ENCODE peak calls at places on chromosomes 4 and X, in eight cellular contexts. S, N, G, X, H, A, U and J are unnamed samples.

GRCh38 chr4:123350191-123350544 is 46.4 kb upstream of the SPRY1 start:
- DNase-seq in S (peak), N (no peak), G (no peak), X (peak), H (peak), A (no peak), U (no peak), J (no peak)

GRCh38 chrX:11629593-11630211 is 36.0 kb downstream of the ARHGAP6 start:
- DNase-seq in S (no peak), N (peak), G (no peak), X (no peak), H (no peak), A (no peak), U (no peak), J (no peak)

GRCh38 chr4:22389240-22389871 is 126.5 kb downstream of the ADGRA3 start:
- DNase-seq in S (peak), N (peak), G (peak), X (peak), H (peak), A (peak), U (no peak), J (no peak)

GRCh38 chr4:55336138-55337034 is 9.7 kb upstream of the SRD5A3 start:
- DNase-seq in S (no peak), N (no peak), G (no peak), X (no peak), H (no peak), A (no peak), U (peak), J (no peak)

GRCh38 chr4:85756938-85757337 is 282.0 kb downstream of the ARHGAP24 start:
- DNase-seq in S (peak), N (peak), G (peak), X (peak), H (peak), A (peak), U (no peak), J (no peak)

GRCh38 chrX:18098704-18099103 is 122.0 kb downstream of the BEND2 start:
- DNase-seq in S (peak), N (no peak), G (no peak), X (no peak), H (no peak), A (no peak), U (no peak), J (no peak)

GRCh38 chrX:54798137-54798536 is at the start of gene ITIH6:
- DNase-seq in S (no peak), N (no peak), G (no peak), X (no peak), H (no peak), A (no peak), U (no peak), J (no peak)

GRCh38 chrX:15059488-15059887 is 186.3 kb downstream of the MOSPD2 start:
- DNase-seq in S (no peak), N (peak), G (no peak), X (no peak), H (no peak), A (no peak), U (no peak), J (no peak)

GRCh38 chr4:90030953-90031352 is 96.2 kb upstream of the CCSER1 start:
- DNase-seq in S (peak), N (no peak), G (no peak), X (no peak), H (no peak), A (peak), U (no peak), J (no peak)

GRCh38 chrX:39499996-39500395 is 597.8 kb downstream of the BCOR start:
- DNase-seq in S (no peak), N (peak), G (no peak), X (no peak), H (no peak), A (no peak), U (no peak), J (no peak)

GRCh38 chr4:123114084-123114914 is 191.9 kb upstream of the NUDT6 start:
- DNase-seq in S (no peak), N (no peak), G (no peak), X (no peak), H (no peak), A (no peak), U (no peak), J (no peak)

GRCh38 chr4:18850763-18851331 is 829.3 kb upstream of the LCORL start:
- DNase-seq in S (no peak), N (no peak), G (no peak), X (no peak), H (no peak), A (no peak), U (no peak), J (no peak)

GRCh38 chr4:79258614-79259176 is 67.2 kb downstream of the NAA11 start:
- DNase-seq in S (no peak), N (no peak), G (no peak), X (no peak), H (no peak), A (no peak), U (no peak), J (no peak)

GRCh38 chr4:24102621-24103020 is 212.8 kb upstream of the PPARGC1A start:
- DNase-seq in S (no peak), N (no peak), G (no peak), X (no peak), H (no peak), A (no peak), U (no peak), J (no peak)

GRCh38 chr4:128525387-128525786 is 237.8 kb upstream of the PGRMC2 start:
- DNase-seq in S (no peak), N (peak), G (peak), X (no peak), H (no peak), A (no peak), U (no peak), J (no peak)

GRCh38 chr4:6221296-6221850 is 21.0 kb upstream of the JAKMIP1 start:
- DNase-seq in S (no peak), N (no peak), G (no peak), X (no peak), H (no peak), A (no peak), U (no peak), J (no peak)

GRCh38 chr4:94126669-94127068 is 81.0 kb upstream of the SMARCAD1 start:
- DNase-seq in S (no peak), N (no peak), G (no peak), X (no peak), H (no peak), A (no peak), U (no peak), J (no peak)

GRCh38 chr4:44256414-44256813 is 192.2 kb downstream of the KCTD8 start:
- DNase-seq in S (no peak), N (no peak), G (no peak), X (no peak), H (no peak), A (peak), U (no peak), J (no peak)

GRCh38 chr4:102717448-102718092 is 43.2 kb downstream of the MANBA start:
- DNase-seq in S (no peak), N (no peak), G (no peak), X (no peak), H (no peak), A (no peak), U (peak), J (no peak)

GRCh38 chr4:163866728-163867313 is 372.3 kb downstream of the TMA16 start:
- DNase-seq in S (no peak), N (no peak), G (peak), X (no peak), H (no peak), A (no peak), U (no peak), J (no peak)

GRCh38 chr4:72714482-72715279 is 145.7 kb upstream of the ADAMTS3 start:
- DNase-seq in S (no peak), N (no peak), G (no peak), X (no peak), H (no peak), A (no peak), U (no peak), J (no peak)

GRCh38 chrX:10636337-10636736 is 16.0 kb upstream of the MID1 start:
- DNase-seq in S (peak), N (peak), G (peak), X (peak), H (no peak), A (peak), U (peak), J (no peak)

GRCh38 chr4:74503580-74503979 is 58.6 kb downstream of the AREG start:
- DNase-seq in S (no peak), N (peak), G (no peak), X (no peak), H (no peak), A (no peak), U (no peak), J (no peak)

GRCh38 chr4:72449705-72450104 is 119.3 kb downstream of the ADAMTS3 start:
- DNase-seq in S (no peak), N (peak), G (no peak), X (no peak), H (no peak), A (no peak), U (no peak), J (no peak)

GRCh38 chrX:13119386-13119785 is 75.0 kb upstream of the FAM9C start:
- DNase-seq in S (no peak), N (peak), G (no peak), X (no peak), H (no peak), A (peak), U (no peak), J (no peak)

GRCh38 chr4:169439244-169439643 is 168.5 kb upstream of the SH3RF1 start:
- DNase-seq in S (no peak), N (peak), G (no peak), X (no peak), H (no peak), A (no peak), U (no peak), J (no peak)

GRCh38 chr4:145230726-145231125 is 50.3 kb upstream of the OTUD4 start:
- DNase-seq in S (no peak), N (peak), G (no peak), X (no peak), H (no peak), A (no peak), U (no peak), J (no peak)

GRCh38 chrX:9873952-9874351 is 87.7 kb downstream of the SHROOM2 start:
- DNase-seq in S (peak), N (no peak), G (peak), X (no peak), H (peak), A (peak), U (peak), J (no peak)

GRCh38 chr4:158523990-158524545 is 2.4 kb downstream of the RXFP1 start:
- DNase-seq in S (no peak), N (no peak), G (no peak), X (no peak), H (no peak), A (no peak), U (no peak), J (no peak)

GRCh38 chr4:103118171-103118570 is 18.5 kb upstream of the BDH2 start:
- DNase-seq in S (no peak), N (peak), G (no peak), X (no peak), H (no peak), A (no peak), U (no peak), J (no peak)

GRCh38 chrX:104118765-104119164 is 6.4 kb downstream of the ZCCHC18 start:
- DNase-seq in S (no peak), N (no peak), G (no peak), X (no peak), H (no peak), A (no peak), U (no peak), J (no peak)

GRCh38 chr4:110005461-110006056 is 92.9 kb downstream of the EGF start:
- DNase-seq in S (no peak), N (peak), G (peak), X (no peak), H (peak), A (no peak), U (no peak), J (no peak)

GRCh38 chrX:120839506-120839905 is 36.2 kb downstream of the CT47B1 start:
- DNase-seq in S (no peak), N (peak), G (peak), X (no peak), H (no peak), A (no peak), U (no peak), J (no peak)

GRCh38 chr4:82782626-82783025 is 16.0 kb downstream of the SCD5 start:
- DNase-seq in S (no peak), N (no peak), G (no peak), X (peak), H (no peak), A (no peak), U (no peak), J (no peak)

GRCh38 chr4:48271626-48272025 is 2.0 kb upstream of the TEC start:
- DNase-seq in S (no peak), N (no peak), G (no peak), X (no peak), H (no peak), A (no peak), U (no peak), J (no peak)

GRCh38 chr4:172652369-172652768 is 516.2 kb upstream of the GALNT7 start:
- DNase-seq in S (no peak), N (no peak), G (no peak), X (no peak), H (no peak), A (no peak), U (no peak), J (no peak)
- TF ChIP-seq CTCF in S (no peak), N (no peak), G (no peak), X (no peak), H (no peak), A (no peak), U (no peak), J (no peak)

GRCh38 chr4:155883895-155884294 is 17.8 kb upstream of the ASIC5 start:
- DNase-seq in S (no peak), N (no peak), G (no peak), X (no peak), H (no peak), A (no peak), U (no peak), J (no peak)

GRCh38 chr4:155881555-155881954 is 15.5 kb upstream of the ASIC5 start:
- DNase-seq in S (no peak), N (no peak), G (no peak), X (peak), H (no peak), A (no peak), U (no peak), J (no peak)

GRCh38 chr4:155888171-155888570 is 15.3 kb upstream of the TDO2 start:
- DNase-seq in S (no peak), N (no peak), G (no peak), X (no peak), H (no peak), A (no peak), U (no peak), J (no peak)

GRCh38 chr4:155889036-155889793 is 14.3 kb upstream of the TDO2 start:
- DNase-seq in S (no peak), N (peak), G (peak), X (peak), H (no peak), A (no peak), U (no peak), J (no peak)

GRCh38 chr4:155885666-155886065 is 17.8 kb upstream of the TDO2 start:
- DNase-seq in S (no peak), N (no peak), G (no peak), X (no peak), H (no peak), A (no peak), U (no peak), J (no peak)
- TF ChIP-seq CTCF in S (no peak), N (no peak), G (no peak), X (no peak), H (no peak), A (no peak), U (no peak), J (no peak)

GRCh38 chr4:98481167-98481566 is 177.2 kb downstream of the TSPAN5 start:
- DNase-seq in S (no peak), N (no peak), G (no peak), X (peak), H (no peak), A (no peak), U (no peak), J (no peak)

GRCh38 chr4:98482847-98483806 is 175.3 kb downstream of the TSPAN5 start:
- DNase-seq in S (no peak), N (peak), G (no peak), X (no peak), H (no peak), A (no peak), U (no peak), J (no peak)

GRCh38 chr4:98484031-98484430 is 174.4 kb downstream of the TSPAN5 start:
- DNase-seq in S (no peak), N (no peak), G (no peak), X (no peak), H (no peak), A (no peak), U (no peak), J (no peak)

GRCh38 chr4:98482503-98482846 is 175.9 kb downstream of the TSPAN5 start:
- DNase-seq in S (no peak), N (no peak), G (no peak), X (no peak), H (no peak), A (no peak), U (no peak), J (no peak)

GRCh38 chr4:98480535-98480934 is 177.9 kb downstream of the TSPAN5 start:
- DNase-seq in S (no peak), N (no peak), G (no peak), X (no peak), H (no peak), A (no peak), U (no peak), J (no peak)
- TF ChIP-seq CTCF in S (no peak), N (no peak), G (no peak), X (no peak), H (no peak), A (no peak), U (no peak), J (no peak)

GRCh38 chrX:73267206-73267605 is 52.6 kb upstream of the NAP1L2 start:
- DNase-seq in S (no peak), N (no peak), G (no peak), X (no peak), H (no peak), A (no peak), U (no peak), J (no peak)

GRCh38 chrX:73267979-73268378 is 53.3 kb upstream of the NAP1L2 start:
- DNase-seq in S (no peak), N (no peak), G (no peak), X (no peak), H (no peak), A (no peak), U (no peak), J (no peak)

GRCh38 chrX:73266766-73267165 is 52.1 kb upstream of the NAP1L2 start:
- DNase-seq in S (no peak), N (no peak), G (no peak), X (no peak), H (no peak), A (no peak), U (no peak), J (no peak)

GRCh38 chrX:73268463-73268862 is 53.8 kb upstream of the NAP1L2 start:
- DNase-seq in S (no peak), N (no peak), G (no peak), X (no peak), H (no peak), A (no peak), U (no peak), J (no peak)

DNA sequence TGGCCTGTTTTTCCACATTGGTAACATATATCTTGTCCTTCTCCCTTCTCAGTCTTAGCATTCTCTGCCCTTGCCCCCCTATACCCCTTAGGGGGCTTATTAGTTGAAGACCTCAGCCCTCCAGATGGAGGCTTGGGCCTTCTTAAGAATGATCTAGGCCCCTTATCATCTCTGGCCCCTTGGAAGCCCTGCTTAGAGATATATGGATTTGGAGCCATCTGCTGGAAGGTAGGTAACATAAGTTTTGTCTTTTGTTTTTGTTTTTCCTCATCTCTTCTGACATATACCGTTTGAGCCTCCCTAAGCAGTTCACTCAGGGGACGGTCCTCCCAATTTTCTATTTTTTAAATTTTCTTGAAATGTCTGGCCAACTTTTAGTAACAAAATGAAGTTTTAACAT is 48.3 kb upstream of the NAP1L2 start:
- DNase-seq in S (no peak), N (peak), G (peak), X (no peak), H (peak), A (no peak), U (no peak), J (no peak)
- TF ChIP-seq CTCF in S (no peak), N (peak), G (peak), X (peak), H (peak), A (peak), U (no peak), J (no peak)